ENCODE peak calls at places on chromosomes 11 and 22, in ten cellular contexts. E is mucosa of descending colon; I is A549; U is upper lobe of right lung; O is gastroesophageal sphincter; M is Right ventricle myocardium superior; F is aorta; C is heart left ventricle; V is activated CD8-positive, alpha-beta T cell treated with anti-CD3 and anti-CD28 coated beads for 36 hours; Z is activated CD8-positive, alpha-beta memory T cell treated with anti-CD3 and anti-CD28 coated beads, Interleukin-2, amount 10 ng/mL, durations not matched to agents 7 days and 5 days. A is an unnamed sample.

GRCh38 chr22:50016988-50017700 is 4.6 kb upstream of the IL17REL start:
- ATAC-seq in E (peak; percentile 25), I (no peak), U (peak; percentile 26), O (no peak), M (no peak), F (no peak), C (no peak), V (peak; percentile 73), Z (peak; percentile 57), A (peak; percentile 88)

GRCh38 chr11:61011239-61011870 is 39.9 kb downstream of the CD6 start:
- ATAC-seq in E (no peak), I (no peak), U (no peak), O (no peak), M (no peak), F (peak; percentile 42), C (no peak), V (no peak), Z (no peak), A (no peak)

GRCh38 chr11:57325735-57326048 is 940 bp upstream of the TNKS1BP1 start:
- ATAC-seq in E (peak; percentile 62), I (peak; percentile 1), U (peak; percentile 45), O (peak; percentile 33), M (no peak), F (peak; percentile 27), C (peak; percentile 49), V (no peak), Z (no peak), A (peak; percentile 2)

GRCh38 chr11:79147731-79148130 is 293.1 kb downstream of the TENM4 start:
- ATAC-seq in E (no peak), I (no peak), U (no peak), O (no peak), M (no peak), F (no peak), C (no peak), V (no peak), Z (no peak), A (no peak)

GRCh38 chr11:78841451-78842060 is 266.9 kb upstream of the NARS2 start:
- ATAC-seq in E (no peak), I (no peak), U (no peak), O (no peak), M (no peak), F (no peak), C (no peak), V (no peak), Z (no peak), A (no peak)

GRCh38 chr11:133955091-133955846 is 1.5 kb downstream of the IGSF9B start:
- ATAC-seq in E (no peak), I (no peak), U (no peak), O (peak; percentile 65), M (peak; percentile 72), F (peak; percentile 72), C (peak; percentile 72), V (peak; percentile 25), Z (no peak), A (peak; percentile 27)

GRCh38 chr11:35087648-35088047 is 51.3 kb upstream of the CD44 start:
- ATAC-seq in E (peak; percentile 27), I (no peak), U (peak; percentile 61), O (peak; percentile 32), M (peak; percentile 64), F (peak; percentile 2), C (peak; percentile 85), V (no peak), Z (no peak), A (peak; percentile 22)

GRCh38 chr11:65102142-65103095 is 6.4 kb downstream of the VPS51 start:
- ATAC-seq in E (no peak), I (no peak), U (peak; percentile 56), O (no peak), M (peak; percentile 61), F (peak; percentile 62), C (peak; percentile 75), V (no peak), Z (no peak), A (no peak)

GRCh38 chr11:6196396-6196795 is 2.6 kb upstream of the OR52W1 start:
- ATAC-seq in E (no peak), I (no peak), U (no peak), O (no peak), M (no peak), F (no peak), C (no peak), V (peak; percentile 85), Z (peak; percentile 89), A (peak; percentile 81)

GRCh38 chr11:19595840-19596751 is 116.5 kb upstream of the NAV2 start:
- ATAC-seq in E (peak; percentile 38), I (peak; percentile 84), U (peak; percentile 60), O (peak; percentile 73), M (peak; percentile 83), F (peak; percentile 86), C (peak; percentile 86), V (no peak), Z (no peak), A (no peak)

GRCh38 chr11:18332302-18332701 is 9.9 kb downstream of the GTF2H1 start:
- ATAC-seq in E (no peak), I (no peak), U (no peak), O (no peak), M (no peak), F (no peak), C (no peak), V (peak; percentile 28), Z (no peak), A (peak; percentile 58)

GRCh38 chr11:34405079-34405858 is 33.5 kb upstream of the CAT start:
- ATAC-seq in E (peak; percentile 8), I (no peak), U (peak; percentile 70), O (no peak), M (no peak), F (no peak), C (no peak), V (peak; percentile 65), Z (peak; percentile 47), A (peak; percentile 91)

GRCh38 chr11:90202342-90202741 is 20.5 kb downstream of the CHORDC1 start:
- ATAC-seq in E (no peak), I (no peak), U (no peak), O (no peak), M (no peak), F (no peak), C (no peak), V (no peak), Z (no peak), A (no peak)

GRCh38 chr11:73314121-73314948 is 6.3 kb downstream of the ARHGEF17 start:
- ATAC-seq in E (no peak), I (peak; percentile 29), U (peak; percentile 70), O (peak; percentile 29), M (peak; percentile 50), F (peak; percentile 1), C (peak; percentile 66), V (peak; percentile 23), Z (peak; percentile 12), A (peak; percentile 40)

GRCh38 chr11:57417056-57417455 is 9.9 kb downstream of the SLC43A3 start:
- ATAC-seq in E (no peak), I (no peak), U (peak; percentile 65), O (peak; percentile 74), M (no peak), F (peak; percentile 47), C (no peak), V (no peak), Z (no peak), A (no peak)

GRCh38 chr11:74025467-74026166 is 16.7 kb upstream of the UCP3 start:
- ATAC-seq in E (no peak), I (no peak), U (peak; percentile 32), O (no peak), M (no peak), F (no peak), C (no peak), V (no peak), Z (no peak), A (peak; percentile 71)